ENCODE peak calls at places on chromosomes 16 and 17, in eight cellular contexts. Y is CD4-positive, CD25-positive, alpha-beta regulatory T cell; R is AG10803; K is pancreas; C is MG63; F is neural progenitor cell; E is ascending aorta; S is OCI-LY7. L is an unnamed sample.

GRCh38 chr17:35726609-35727460 is 4.6 kb upstream of the RASL10B start:
- DNase-seq in Y (no peak), R (peak), K (peak), C (peak), F (no peak), E (no peak), S (peak), L (no peak)

GRCh38 chr16:58414938-58415451 is 22.7 kb downstream of the GINS3 start:
- DNase-seq in Y (no peak), R (no peak), K (no peak), C (peak), F (no peak), E (no peak), S (no peak), L (no peak)

GRCh38 chr17:14006249-14006942 is 62.9 kb upstream of the COX10 start:
- DNase-seq in Y (no peak), R (no peak), K (no peak), C (no peak), F (no peak), E (no peak), S (no peak), L (no peak)

GRCh38 chr17:75130059-75130631 is 1.4 kb downstream of the NT5C start:
- DNase-seq in Y (no peak), R (no peak), K (no peak), C (no peak), F (no peak), E (no peak), S (no peak), L (no peak)

GRCh38 chr17:57544834-57545463 is 200.2 kb downstream of the CCDC182 start:
- DNase-seq in Y (no peak), R (no peak), K (no peak), C (no peak), F (no peak), E (no peak), S (no peak), L (no peak)

GRCh38 chr17:8382052-8382879 is 727 bp downstream of the RPL26 start:
- DNase-seq in Y (no peak), R (no peak), K (no peak), C (no peak), F (peak), E (no peak), S (peak), L (no peak)

GRCh38 chr17:83148317-83149044 is 69.1 kb downstream of the METRNL start:
- DNase-seq in Y (no peak), R (no peak), K (no peak), C (no peak), F (no peak), E (no peak), S (no peak), L (no peak)

GRCh38 chr16:68257906-68258800 is 6.2 kb upstream of the SLC7A6 start:
- DNase-seq in Y (no peak), R (peak), K (no peak), C (peak), F (no peak), E (no peak), S (no peak), L (no peak)

GRCh38 chr17:58487589-58488427 is at the start of gene HSF5:
- DNase-seq in Y (peak), R (no peak), K (no peak), C (no peak), F (no peak), E (no peak), S (no peak), L (no peak)

GRCh38 chr16:53378138-53378537 is 56.1 kb upstream of the RBL2 start:
- DNase-seq in Y (no peak), R (no peak), K (no peak), C (no peak), F (no peak), E (no peak), S (no peak), L (no peak)

DNA sequence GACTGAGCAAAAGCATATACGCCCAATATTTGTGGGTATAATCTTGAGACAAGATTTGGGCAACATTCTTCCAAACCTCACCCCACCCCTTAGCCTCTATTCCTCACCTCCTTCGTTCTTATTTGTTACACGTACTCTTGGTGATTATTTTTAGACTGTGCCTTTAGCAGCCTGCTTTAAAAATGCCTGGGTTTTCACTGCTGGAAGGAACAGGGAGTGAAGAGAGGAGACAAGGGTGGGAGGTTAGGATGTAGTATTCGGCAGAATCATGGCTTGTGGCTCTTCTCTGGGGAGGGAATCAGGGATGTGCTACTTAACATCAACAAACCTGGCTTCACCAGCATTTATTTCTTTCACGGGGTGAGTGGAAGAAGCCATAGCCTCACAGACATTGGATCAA is 11.6 kb downstream of the ALKBH5 start:
- DNase-seq in Y (no peak), R (no peak), K (no peak), C (no peak), F (no peak), E (no peak), S (no peak), L (no peak)
- H3K4me3 ChIP-seq in Y (no peak), R (no peak), K (no peak), C (no peak), F (no peak), E (no peak), S (no peak), L (no peak)

GRCh38 chr17:40307001-40307690 is 1.8 kb upstream of the RARA start:
- DNase-seq in Y (no peak), R (peak), K (no peak), C (peak), F (peak), E (no peak), S (no peak), L (no peak)

GRCh38 chr17:40303009-40303657 is 5.8 kb upstream of the RARA start:
- DNase-seq in Y (peak), R (peak), K (peak), C (no peak), F (peak), E (no peak), S (peak), L (no peak)

GRCh38 chr17:40303706-40304450 is 5.1 kb upstream of the RARA start:
- DNase-seq in Y (no peak), R (peak), K (no peak), C (peak), F (no peak), E (no peak), S (no peak), L (no peak)

GRCh38 chr17:40306395-40306794 is 2.6 kb upstream of the RARA start:
- DNase-seq in Y (no peak), R (peak), K (no peak), C (no peak), F (no peak), E (no peak), S (no peak), L (no peak)

DNA sequence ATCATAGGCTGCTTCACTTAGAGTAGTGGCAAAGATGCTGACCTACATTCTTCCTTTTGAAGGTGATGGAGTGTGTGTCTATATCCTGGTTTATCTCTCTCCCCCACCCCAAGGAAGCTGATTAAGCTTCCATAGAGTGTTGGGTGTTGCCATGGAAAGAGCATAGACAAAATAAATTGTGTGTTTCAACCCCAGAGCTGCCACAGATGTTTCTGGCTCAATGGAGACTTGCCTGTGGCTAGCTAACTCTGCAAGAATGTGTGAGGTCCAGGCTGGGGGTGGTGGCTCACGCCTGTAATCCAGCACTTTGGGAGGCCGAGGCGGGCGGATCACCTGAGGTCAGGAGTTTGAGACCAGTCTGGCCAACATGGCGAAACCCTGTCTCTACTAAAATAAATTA is 4.5 kb upstream of the RARA start:
- DNase-seq in Y (no peak), R (peak), K (no peak), C (no peak), F (no peak), E (no peak), S (no peak), L (no peak)
- H3K4me3 ChIP-seq in Y (no peak), R (no peak), K (no peak), C (no peak), F (no peak), E (no peak), S (no peak), L (no peak)

DNA sequence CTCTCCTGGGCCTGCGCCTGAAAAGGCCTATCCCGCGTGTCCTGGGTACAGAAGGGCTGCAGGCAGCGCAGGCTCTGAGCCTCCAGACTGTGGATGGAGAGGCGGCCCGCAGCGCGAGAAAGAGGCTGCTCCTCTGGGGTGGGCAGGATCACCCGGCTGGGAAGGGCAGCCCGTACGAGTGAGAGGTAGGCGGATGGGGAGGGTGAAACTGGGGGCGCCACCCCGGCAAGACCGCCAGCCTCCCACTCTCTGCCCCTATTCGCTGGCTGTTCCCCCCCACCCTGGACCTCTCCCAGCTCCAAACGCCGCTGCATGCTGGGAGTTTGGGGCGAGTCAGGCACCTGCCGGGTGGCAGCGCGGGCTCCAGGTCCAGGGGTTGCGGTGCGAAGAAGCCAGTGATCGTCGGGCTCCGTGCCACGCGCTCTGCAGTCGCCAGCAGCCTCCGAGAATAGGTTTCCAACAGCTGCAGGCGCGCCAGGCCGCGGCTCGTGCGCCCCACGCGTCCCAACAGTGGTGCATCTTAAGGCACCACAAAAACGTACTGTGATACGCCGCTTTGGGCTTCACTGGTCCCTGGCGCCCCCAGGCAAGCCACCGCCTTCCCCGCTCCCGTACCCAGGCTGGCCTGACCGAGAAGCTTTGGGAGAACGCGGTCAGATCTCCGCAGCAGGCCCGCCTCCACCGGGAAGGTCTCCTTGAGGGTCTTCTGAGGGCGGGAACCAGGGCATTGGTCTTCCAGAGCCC is 1.1 kb downstream of the NOXO1 start:
- DNase-seq in Y (no peak), R (no peak), K (no peak), C (no peak), F (peak), E (no peak), S (no peak), L (no peak)
- H3K4me3 ChIP-seq in Y (no peak), R (no peak), K (peak), C (no peak), F (peak), E (no peak), S (no peak), L (no peak)

DNA sequence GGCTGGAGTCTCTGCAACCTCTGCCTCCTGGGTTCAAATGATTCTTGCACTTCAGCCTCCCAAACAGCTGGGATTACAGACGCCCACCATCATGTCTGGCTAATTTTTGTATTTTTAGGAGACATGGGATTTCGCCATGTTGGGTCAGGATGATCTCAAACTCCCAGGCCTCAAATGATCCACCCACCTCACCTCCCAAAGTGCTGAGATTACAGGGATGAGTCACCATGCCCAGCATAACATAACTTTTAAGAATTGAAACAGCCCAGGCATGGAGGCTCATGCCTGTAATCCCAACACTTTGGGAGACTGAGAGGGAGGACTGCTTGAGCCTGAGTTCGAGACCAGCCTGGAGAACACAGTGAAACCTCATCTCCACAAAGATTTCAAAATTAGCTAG is 2.5 kb downstream of the RSL1D1 start:
- DNase-seq in Y (no peak), R (peak), K (no peak), C (peak), F (no peak), E (no peak), S (no peak), L (no peak)
- H3K4me3 ChIP-seq in Y (no peak), R (no peak), K (no peak), C (no peak), F (no peak), E (no peak), S (no peak), L (no peak)

DNA sequence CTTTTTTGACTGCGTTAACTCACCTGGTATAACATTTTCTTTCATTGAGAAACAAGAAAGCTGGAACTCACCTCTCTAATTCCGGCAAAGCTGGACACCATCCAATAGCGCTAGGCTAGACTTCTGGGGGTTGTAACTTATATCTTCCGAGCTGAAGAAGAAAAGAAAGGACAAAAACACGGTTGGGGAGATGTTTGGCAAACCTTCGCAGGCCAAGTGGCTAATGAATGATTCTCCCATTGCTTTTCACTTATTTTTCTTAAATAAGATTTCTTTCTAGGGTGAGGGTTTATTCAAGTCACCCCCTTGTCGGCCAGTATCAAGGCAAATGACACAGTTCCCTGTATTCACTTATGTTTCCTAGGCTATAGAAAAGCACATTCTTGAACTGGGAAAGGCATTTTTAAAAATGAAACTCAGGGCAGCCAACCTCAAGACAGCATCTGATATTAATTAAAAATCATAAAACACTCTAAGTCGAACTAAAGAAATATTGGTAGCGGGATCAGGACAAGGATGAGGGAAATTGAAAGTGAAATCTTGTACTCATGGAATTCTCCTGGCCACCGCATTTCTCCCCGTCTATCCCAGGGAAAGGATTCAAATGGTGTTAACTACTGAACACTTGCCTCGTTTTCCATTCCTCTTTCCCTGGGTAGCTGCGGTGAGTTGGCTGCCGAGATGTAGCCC is 95.9 kb upstream of the ZFHX3 start:
- DNase-seq in Y (no peak), R (peak), K (no peak), C (peak), F (no peak), E (no peak), S (no peak), L (no peak)
- H3K4me3 ChIP-seq in Y (no peak), R (peak), K (no peak), C (peak), F (no peak), E (peak), S (no peak), L (no peak)

GRCh38 chr16:3174618-3175148 is 13.3 kb upstream of the OR1F1 start:
- DNase-seq in Y (no peak), R (no peak), K (no peak), C (no peak), F (no peak), E (no peak), S (no peak), L (no peak)
- H3K4me3 ChIP-seq in Y (no peak), R (no peak), K (no peak), C (peak), F (peak), E (no peak), S (no peak), L (peak)

DNA sequence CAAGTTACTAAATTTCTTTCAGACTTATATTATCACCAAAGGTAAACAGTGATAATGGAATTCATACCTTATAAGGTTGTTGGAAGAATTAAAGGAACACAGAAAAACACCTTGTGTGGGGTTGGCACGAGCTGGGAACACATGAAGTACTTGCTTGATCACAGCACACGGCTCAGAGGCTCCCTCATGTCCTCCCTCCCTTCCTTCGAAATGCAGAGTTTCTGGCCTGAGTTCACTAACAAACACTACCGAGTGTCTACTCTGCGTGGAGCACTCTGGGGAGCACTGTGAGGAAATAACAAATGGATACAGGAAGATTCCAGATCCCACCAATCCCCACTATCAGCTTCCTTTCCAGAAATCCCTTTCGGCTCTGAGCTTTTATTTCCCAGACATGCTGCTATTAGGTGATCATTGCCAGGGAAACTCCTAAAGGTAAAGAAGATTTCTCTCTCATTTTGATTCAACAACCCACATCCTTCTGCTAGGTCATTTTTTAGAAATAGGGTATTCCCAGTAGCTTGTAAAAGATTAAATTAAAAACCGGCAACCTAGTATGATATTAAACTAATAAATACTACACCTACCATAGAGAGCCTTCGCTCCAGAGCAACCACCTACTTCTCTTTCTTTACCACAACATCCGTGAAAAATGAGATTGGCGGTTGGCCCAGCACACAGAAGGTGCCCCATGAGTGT is 6.1 kb upstream of the HNF1B start:
- DNase-seq in Y (no peak), R (no peak), K (no peak), C (no peak), F (no peak), E (no peak), S (no peak), L (no peak)
- H3K4me3 ChIP-seq in Y (no peak), R (no peak), K (no peak), C (no peak), F (no peak), E (no peak), S (no peak), L (no peak)

DNA sequence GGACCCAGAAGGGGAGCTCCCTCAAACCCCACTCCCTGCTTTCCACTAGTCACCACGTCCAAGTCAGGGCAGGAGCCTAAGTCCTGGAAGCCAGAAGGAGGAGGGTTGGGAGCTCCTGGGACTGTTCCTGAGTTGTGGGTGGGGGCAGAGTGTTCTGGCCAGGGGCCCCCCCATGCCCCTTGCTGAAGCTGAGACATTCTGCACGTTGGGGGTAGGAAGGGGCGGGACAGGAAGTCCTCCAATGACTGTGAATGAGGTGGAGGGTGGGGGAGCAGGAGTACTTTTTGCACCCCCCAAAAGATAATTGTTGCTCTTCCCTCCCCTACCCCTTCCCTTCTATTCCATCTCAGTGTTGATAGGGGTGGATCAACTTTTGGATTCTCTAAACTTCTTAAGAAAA is 21.4 kb upstream of the C17orf113 start:
- DNase-seq in Y (no peak), R (no peak), K (no peak), C (no peak), F (no peak), E (no peak), S (peak), L (no peak)
- H3K4me3 ChIP-seq in Y (no peak), R (no peak), K (no peak), C (no peak), F (peak), E (no peak), S (peak), L (no peak)

GRCh38 chr16:3949946-3950342 is 69.4 kb upstream of the CREBBP start:
- DNase-seq in Y (no peak), R (peak), K (no peak), C (peak), F (no peak), E (no peak), S (no peak), L (no peak)
- H3K4me3 ChIP-seq in Y (no peak), R (peak), K (no peak), C (peak), F (no peak), E (peak), S (no peak), L (no peak)

DNA sequence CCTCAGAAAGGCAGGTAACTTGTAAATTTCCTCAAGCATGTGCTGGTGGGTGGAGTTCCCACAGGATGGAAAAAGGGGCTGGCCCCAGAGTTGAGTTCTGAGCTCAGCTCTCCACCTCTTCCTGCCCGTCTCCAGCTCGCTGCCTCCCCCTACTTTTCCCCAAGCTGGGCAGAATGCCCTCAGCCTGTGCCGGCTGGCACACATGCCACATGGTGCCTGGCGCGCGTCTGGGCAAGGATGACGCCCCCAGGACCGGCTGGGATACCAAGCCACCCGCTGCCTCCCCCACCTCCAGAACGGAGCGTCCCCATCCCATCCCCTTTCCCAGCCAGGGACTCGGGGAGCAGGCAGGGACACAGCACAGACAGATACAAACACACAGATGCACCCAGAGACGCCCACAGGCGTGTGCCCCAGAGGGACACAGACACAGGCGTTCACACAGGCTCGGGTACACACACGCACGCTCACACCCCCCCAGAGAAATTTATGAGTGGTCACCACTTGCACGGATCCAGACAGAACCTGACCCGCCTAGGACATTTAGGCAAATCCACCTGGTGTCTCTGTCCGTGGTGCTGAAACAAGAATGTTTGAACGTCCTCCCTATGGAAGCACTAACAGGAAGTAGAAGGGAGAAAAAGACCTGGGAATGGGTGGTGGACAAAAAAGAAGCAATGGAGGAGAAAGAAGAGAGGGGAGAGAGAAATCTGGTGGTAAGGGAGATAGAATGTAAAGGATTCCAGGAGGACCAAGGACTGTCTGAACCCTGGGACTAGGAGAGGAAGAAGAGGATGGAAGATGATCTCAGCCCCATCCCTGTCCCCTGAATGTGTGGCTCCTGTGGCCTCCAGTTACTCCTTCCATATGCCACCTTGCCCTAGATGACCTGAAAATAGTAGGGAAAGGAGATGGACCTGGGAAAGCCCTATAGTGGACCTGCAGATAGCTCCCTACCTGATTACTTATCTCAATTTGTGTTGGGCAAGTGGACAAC is 15.5 kb downstream of the NEUROD2 start:
- DNase-seq in Y (no peak), R (peak), K (peak), C (no peak), F (peak), E (no peak), S (peak), L (peak)
- H3K4me3 ChIP-seq in Y (no peak), R (no peak), K (no peak), C (no peak), F (no peak), E (no peak), S (no peak), L (no peak)